ENCODE peak calls at places on chromosomes 1 and 21, in nine cellular contexts. J is esophagus muscularis mucosa, D is sigmoid colon, U is transverse colon, V is K562, S is stomach, Y is tibial nerve, Q is SK-N-SH, C is HepG2. E is an unnamed sample. For H3K27me3, the result is how much of the 10 kb centered on the place peaks cover.

GRCh38 chr1:113616201-113616600 is 143.1 kb downstream of the PHTF1 start:
- DNase-seq in S (no peak), U (no peak), Y (no peak), C (no peak), V (no peak), Q (no peak), D (no peak), J (no peak), E (no peak)

GRCh38 chr1:155175927-155176371 is 2.3 kb downstream of the TRIM46 start:
- DNase-seq in C (no peak), Q (peak), Y (no peak), U (peak), S (peak), J (no peak), D (peak), V (no peak), E (no peak)

GRCh38 chr1:54335396-54336056 is 70.7 kb downstream of the SSBP3 start:
- DNase-seq in U (peak), C (no peak), Y (peak), V (no peak), Q (no peak), S (peak), J (peak), D (peak), E (peak)

GRCh38 chr1:16717174-16718108 is 22.9 kb upstream of the RNU1-4 start:
- DNase-seq in D (peak), J (peak), S (peak), V (peak), C (no peak), Q (peak), Y (no peak), U (no peak), E (no peak)

GRCh38 chr1:155012052-155012546 is 9.5 kb downstream of the ZBTB7B start:
- DNase-seq in Q (peak), V (peak), S (peak), D (peak), U (peak), C (no peak), J (peak), Y (peak), E (peak)

GRCh38 chr1:113191579-113192076 is 118.6 kb downstream of the LRIG2 start:
- DNase-seq in Q (no peak), S (no peak), J (no peak), D (no peak), C (no peak), Y (no peak), U (peak), V (peak), E (no peak)

GRCh38 chr1:54046671-54047383 is 6.2 kb downstream of the TMEM59 start:
- DNase-seq in C (no peak), J (no peak), Y (no peak), V (no peak), S (no peak), Q (no peak), D (no peak), U (no peak), E (no peak)

GRCh38 chr1:18004257-18004656 is 103.3 kb upstream of the IGSF21 start:
- DNase-seq in Y (no peak), Q (no peak), J (no peak), C (no peak), S (no peak), U (no peak), D (no peak), V (no peak), E (no peak)

GRCh38 chr1:21639594-21640041 is 29.5 kb downstream of the RAP1GAP start:
- DNase-seq in C (no peak), V (peak), Y (no peak), U (no peak), J (no peak), S (peak), Q (no peak), D (no peak), E (no peak)

GRCh38 chr1:151184211-151184610 is 5.8 kb downstream of the VPS72 start:
- DNase-seq in D (no peak), V (no peak), S (no peak), J (no peak), Y (no peak), U (no peak), C (no peak), Q (no peak), E (no peak)

GRCh38 chr1:15154480-15155036 is 1.0 kb downstream of the TMEM51 start:
- DNase-seq in C (no peak), J (no peak), Q (peak), U (peak), V (peak), S (peak), D (peak), Y (no peak), E (peak)

GRCh38 chr1:910881-911721 is 12.6 kb upstream of the SAMD11 start:
- DNase-seq in S (peak), V (peak), D (peak), Q (peak), J (no peak), Y (peak), C (no peak), U (peak), E (peak)

GRCh38 chr21:41931041-41931451 is 22.8 kb downstream of the C2CD2 start:
- DNase-seq in D (peak), C (no peak), U (no peak), V (no peak), Q (no peak), J (no peak), Y (no peak), S (no peak), E (no peak)

GRCh38 chr1:68180441-68181164 is 51.7 kb downstream of the WLS start:
- DNase-seq in J (no peak), C (no peak), D (no peak), Y (no peak), V (no peak), S (no peak), Q (no peak), U (no peak), E (no peak)

GRCh38 chr1:60571811-60572210 is 498.2 kb upstream of the C1orf87 start:
- DNase-seq in V (no peak), Y (no peak), S (no peak), D (no peak), C (no peak), Q (no peak), U (no peak), J (no peak), E (no peak)

GRCh38 chr1:97903626-97904025 is 17.2 kb downstream of the DPYD start:
- DNase-seq in Y (no peak), D (no peak), Q (no peak), V (no peak), J (no peak), U (no peak), S (no peak), C (no peak), E (no peak)

GRCh38 chr1:156600733-156601121 is 552 bp downstream of the GPATCH4 start:
- DNase-seq in D (no peak), C (no peak), Q (no peak), U (no peak), S (no peak), Y (no peak), J (no peak), V (no peak), E (no peak)

GRCh38 chr1:8525291-8526275 is 207.7 kb downstream of the SLC45A1 start:
- DNase-seq in J (peak), Q (peak), C (peak), Y (peak), S (peak), D (peak), V (peak), U (peak), E (peak)

GRCh38 chr1:232793944-232794343 is 11.3 kb upstream of the MAP10 start:
- DNase-seq in Y (no peak), U (peak), C (no peak), J (no peak), D (no peak), Q (no peak), V (no peak), S (no peak), E (no peak)

GRCh38 chr1:153774780-153775431 is at the start of gene SLC27A3:
- DNase-seq in J (peak), V (peak), U (peak), S (peak), D (peak), Q (peak), Y (peak), C (no peak), E (peak)

GRCh38 chr1:173161510-173162221 is 45.5 kb downstream of the TNFSF4 start:
- DNase-seq in C (no peak), S (no peak), D (no peak), V (no peak), Y (no peak), U (no peak), J (no peak), Q (no peak), E (no peak)

GRCh38 chr1:108590436-108590835 is 30.5 kb downstream of the EEIG2 start:
- DNase-seq in Y (no peak), S (no peak), Q (no peak), U (no peak), D (peak), J (no peak), C (no peak), V (no peak), E (no peak)

GRCh38 chr1:185317886-185318310 is 855 bp upstream of the IVNS1ABP start:
- DNase-seq in V (peak), Y (no peak), Q (peak), C (no peak), S (peak), D (peak), U (peak), J (no peak), E (no peak)

GRCh38 chr1:196955926-196956325 is 12.4 kb downstream of the CFHR2 start:
- DNase-seq in C (no peak), V (no peak), S (no peak), J (no peak), U (no peak), Y (no peak), D (no peak), Q (no peak), E (no peak)

GRCh38 chr1:966603-967295 is 467 bp downstream of the PLEKHN1 start:
- DNase-seq in J (no peak), D (peak), S (peak), V (peak), U (peak), Q (no peak), C (peak), Y (no peak), E (peak)

GRCh38 chr1:174114788-174115448 is 44.4 kb upstream of the RABGAP1L start:
- DNase-seq in D (no peak), Y (no peak), V (peak), S (no peak), U (peak), Q (peak), J (no peak), C (peak), E (no peak)

GRCh38 chr1:179121159-179121938 is 39.5 kb downstream of the TOR3A start:
- DNase-seq in V (no peak), Y (no peak), C (peak), D (no peak), Q (peak), U (peak), S (no peak), J (no peak), E (no peak)

GRCh38 chr1:21149430-21149861 is 27.3 kb downstream of the EIF4G3 start:
- DNase-seq in D (no peak), V (no peak), C (no peak), J (no peak), Y (no peak), Q (peak), S (peak), U (peak), E (no peak)

GRCh38 chr1:75203415-75204277 is 69.5 kb downstream of the LHX8 start:
- DNase-seq in Y (no peak), J (no peak), C (peak), Q (peak), D (no peak), V (peak), U (no peak), S (no peak), E (no peak)

GRCh38 chr1:38835230-38835827 is 24.2 kb downstream of the RRAGC start:
- DNase-seq in V (peak), Y (no peak), S (no peak), Q (peak), C (peak), U (peak), D (no peak), J (no peak), E (peak)

GRCh38 chr1:33086384-33086850 is 5.5 kb downstream of the AZIN2 start:
- DNase-seq in C (peak), Q (peak), S (peak), U (peak), V (peak), D (peak), Y (peak), J (peak), E (peak)

GRCh38 chr1:37288900-37289299 is 185.5 kb upstream of the ZC3H12A start:
- DNase-seq in Q (no peak), S (no peak), U (peak), C (no peak), Y (no peak), D (no peak), J (no peak), V (no peak), E (no peak)

GRCh38 chr1:231949277-231950122 is 322.9 kb downstream of the DISC1 start:
- DNase-seq in U (no peak), S (no peak), V (no peak), D (peak), Y (no peak), C (no peak), Q (no peak), J (no peak), E (peak)

GRCh38 chr21:36790616-36791015 is 91.7 kb downstream of the SIM2 start:
- DNase-seq in D (no peak), C (no peak), Q (no peak), Y (no peak), S (no peak), J (no peak), V (no peak), U (no peak), E (no peak)

GRCh38 chr1:240946926-240947325 is 335.0 kb upstream of the GREM2 start:
- DNase-seq in S (no peak), D (no peak), Q (peak), U (peak), Y (no peak), J (no peak), C (peak), V (peak), E (no peak)

GRCh38 chr1:212974735-212975606 is 24.6 kb downstream of the VASH2 start:
- DNase-seq in V (no peak), D (peak), C (no peak), U (no peak), Q (no peak), J (no peak), Y (no peak), S (peak), E (no peak)

GRCh38 chr1:176479920-176480319 is 16.9 kb downstream of the PAPPA2 start:
- DNase-seq in C (no peak), Y (no peak), D (no peak), S (no peak), V (no peak), U (no peak), Q (peak), J (no peak), E (no peak)

GRCh38 chr1:218735436-218735835 is 390.3 kb downstream of the TGFB2 start:
- DNase-seq in Q (no peak), S (no peak), J (no peak), D (no peak), U (no peak), V (no peak), Y (no peak), C (no peak), E (peak)

GRCh38 chr1:82464362-82464931 is 663.7 kb downstream of the ADGRL2 start:
- DNase-seq in Y (peak), S (peak), V (no peak), D (no peak), Q (no peak), J (no peak), C (no peak), U (peak), E (peak)

GRCh38 chr1:165352442-165353293 is 3.8 kb downstream of the LMX1A start:
- DNase-seq in S (no peak), D (no peak), Q (no peak), Y (no peak), J (no peak), C (no peak), V (no peak), U (peak), E (no peak)
- H3K27me3 ChIP-seq in S (under half), D (half or more), Q (half or more), Y (half or more), J (under half), C (under half), V (half or more), U (half or more), E (under half)

GRCh38 chr1:159211331-159212136 is 6.9 kb downstream of the ACKR1 start:
- DNase-seq in J (no peak), U (peak), C (peak), V (peak), Q (peak), Y (no peak), S (peak), D (no peak), E (no peak)
- TF ChIP-seq EP300 in J (no peak), U (no peak), C (no peak), V (no peak), Q (no peak), Y (no peak), S (no peak), D (no peak), E (no peak)

DNA sequence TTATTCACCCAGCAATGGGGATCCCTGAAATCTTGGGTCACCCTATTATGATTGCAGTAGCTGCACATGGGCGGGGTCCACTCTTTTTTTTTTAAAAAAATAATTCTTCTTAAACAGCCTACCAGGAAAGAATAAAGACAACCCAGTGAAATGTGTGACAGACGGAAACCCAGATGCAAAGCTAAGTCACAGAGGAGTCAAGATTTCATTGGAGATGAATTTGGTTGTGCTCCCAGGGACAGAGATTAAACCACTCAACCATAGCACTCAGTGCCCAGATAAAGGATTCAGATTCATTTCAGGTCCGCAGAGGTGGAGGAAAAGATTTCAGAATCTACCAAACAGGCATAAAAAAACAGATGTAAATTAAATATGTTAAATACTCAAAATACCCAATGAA is 583.5 kb upstream of the ZP4 start:
- DNase-seq in Q (peak), C (no peak), V (no peak), J (no peak), U (no peak), Y (no peak), S (no peak), D (no peak), E (no peak)
- TF ChIP-seq CTCF in Q (no peak), C (no peak), V (no peak), J (no peak), U (no peak), Y (no peak), S (no peak), D (no peak), E (no peak)

DNA sequence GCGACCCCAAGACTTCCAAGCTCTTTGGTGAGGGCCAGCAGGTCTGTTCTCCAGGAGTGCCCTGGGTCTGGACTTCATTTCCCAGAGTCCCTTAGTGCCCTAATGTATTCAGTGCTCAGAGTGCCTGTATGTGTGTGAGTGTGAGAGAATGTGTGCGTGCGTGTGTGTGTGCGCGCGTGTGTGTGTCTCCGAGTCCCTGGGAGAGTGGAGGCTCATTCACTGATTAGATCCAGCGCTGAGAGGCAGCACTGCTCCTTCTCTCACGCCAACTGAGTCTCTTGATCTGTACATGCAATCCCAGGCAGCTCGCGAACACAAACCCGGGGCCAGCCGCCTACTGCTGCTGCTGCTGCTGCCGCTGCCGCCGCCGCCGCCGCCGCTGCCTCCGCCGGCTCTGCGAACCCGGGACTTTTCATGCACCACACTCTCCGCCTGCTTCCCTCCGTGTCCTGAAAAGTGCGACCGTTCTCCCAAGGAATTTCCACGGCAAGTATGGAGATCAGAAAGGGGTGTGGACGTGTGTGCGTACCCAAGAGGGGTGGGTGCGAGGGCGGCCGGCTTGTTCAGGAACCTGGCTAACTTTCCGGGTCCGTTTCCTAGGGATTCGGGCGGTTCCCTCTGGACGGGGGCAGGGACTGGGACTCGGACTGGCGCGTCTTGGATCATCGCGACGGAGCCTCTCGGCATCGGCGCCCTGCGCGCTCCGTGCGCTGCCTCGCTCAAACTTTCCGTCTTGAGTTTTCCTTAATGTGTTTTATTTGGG is at the start of gene RNF220:
- DNase-seq in C (peak), U (peak), Q (peak), D (no peak), S (peak), Y (no peak), V (no peak), J (no peak), E (no peak)
- H3K27me3 ChIP-seq in C (under half), U (half or more), Q (half or more), D (half or more), S (half or more), Y (half or more), V (half or more), J (under half), E (under half)

DNA sequence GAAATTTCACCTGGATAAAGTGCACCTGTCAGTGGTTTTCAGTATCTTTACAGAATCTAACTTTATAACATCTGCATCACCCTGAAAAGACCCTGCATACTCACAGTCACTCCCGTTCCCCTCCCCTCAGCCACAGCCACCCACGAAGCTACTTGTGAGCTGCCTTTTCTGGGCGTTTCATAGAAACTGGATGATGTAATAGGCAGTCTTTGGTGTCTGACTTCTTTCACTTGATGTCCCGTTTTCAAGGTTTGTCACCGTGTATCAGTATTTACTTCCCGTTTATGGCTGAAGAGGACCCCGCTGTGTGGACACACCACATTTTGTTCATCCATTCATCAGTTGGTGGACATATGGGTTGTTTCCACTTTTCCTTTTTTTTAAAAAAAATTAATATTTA is 47.8 kb upstream of the LRRC3 start:
- DNase-seq in D (no peak), Q (peak), V (no peak), S (no peak), J (no peak), U (no peak), C (no peak), Y (no peak), E (no peak)
- TF ChIP-seq EP300 in D (no peak), Q (no peak), V (no peak), S (no peak), J (no peak), U (no peak), C (no peak), Y (no peak), E (no peak)

DNA sequence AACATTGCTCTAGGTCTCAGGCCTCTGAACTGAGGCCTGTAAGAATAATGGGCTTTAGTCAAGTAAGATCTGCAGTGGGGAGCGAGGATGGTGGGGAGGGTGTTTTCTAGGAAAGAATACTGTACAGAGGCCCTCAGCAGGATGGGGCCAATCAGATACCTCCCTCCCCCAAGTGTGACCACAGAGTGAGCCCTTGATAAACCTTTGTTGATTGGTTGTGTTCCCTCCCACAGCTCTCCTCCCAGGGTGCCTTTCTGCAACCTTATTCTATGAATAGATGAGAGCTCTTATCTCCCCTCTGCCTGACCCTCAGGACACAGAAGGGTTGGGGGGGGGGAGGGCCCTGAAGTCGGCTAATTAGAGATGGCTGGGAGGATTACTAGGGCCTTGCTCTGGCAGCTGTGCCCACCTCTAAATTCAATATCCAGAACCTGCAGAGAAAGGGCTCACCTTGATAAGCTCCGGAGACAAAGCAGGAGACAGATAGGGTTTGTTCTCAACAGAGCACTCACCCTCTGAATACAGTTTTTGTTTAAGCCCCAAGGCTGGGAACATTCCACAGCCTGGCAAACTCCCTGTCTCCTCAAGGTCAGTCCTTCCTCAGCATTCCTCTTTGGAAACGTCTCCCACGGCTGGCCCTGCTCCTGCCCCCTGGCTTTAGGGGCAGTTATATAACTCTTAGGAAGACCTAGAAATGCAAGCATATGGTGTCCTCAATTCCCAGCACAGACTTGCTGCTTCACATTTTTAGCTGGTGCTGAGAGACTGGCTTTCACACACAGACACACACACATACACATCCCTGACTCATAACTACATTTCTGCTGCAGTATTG is 42.9 kb downstream of the ATP1A1 start:
- DNase-seq in V (peak), Q (peak), C (peak), D (no peak), S (no peak), J (no peak), U (no peak), Y (no peak), E (peak)
- TF ChIP-seq CTCF in V (peak), Q (no peak), C (peak), D (no peak), S (no peak), J (no peak), U (no peak), Y (no peak), E (no peak)

E was measured in ovary.